ENCODE peak calls at places on chromosome 5, in four cellular contexts. One of them, this sample, is unnamed. For H3K36me3, the result is how much of the 10 kb centered on the place peaks cover.

GRCh38 chr5:138841531-138841930 is 33.6 kb downstream of the LRRTM2 start:
- DNase-seq in endothelial cell of umbilical vein: no peak
- DNase-seq in IMR-90: no peak
- DNase-seq in trophoblast cell: no peak
- DNase-seq in this sample: no peak

GRCh38 chr5:6448622-6449464 is at the start of gene UBE2QL1:
- DNase-seq in endothelial cell of umbilical vein: peak
- DNase-seq in IMR-90: no peak
- DNase-seq in trophoblast cell: peak
- DNase-seq in this sample: no peak

GRCh38 chr5:92559331-92559730 is 1021.7 kb downstream of the NR2F1-AS1 start:
- DNase-seq in endothelial cell of umbilical vein: no peak
- DNase-seq in IMR-90: no peak
- DNase-seq in trophoblast cell: no peak
- DNase-seq in this sample: no peak

GRCh38 chr5:172283020-172283861 is at the start of gene UBTD2:
- DNase-seq in endothelial cell of umbilical vein: peak
- DNase-seq in IMR-90: peak
- DNase-seq in trophoblast cell: peak
- DNase-seq in this sample: no peak

GRCh38 chr5:97778451-97778850 is 595.4 kb upstream of the RIOK2 start:
- DNase-seq in endothelial cell of umbilical vein: no peak
- DNase-seq in IMR-90: peak
- DNase-seq in trophoblast cell: no peak
- DNase-seq in this sample: no peak

GRCh38 chr5:77869115-77869798 is 93.1 kb upstream of the TBCA start:
- DNase-seq in endothelial cell of umbilical vein: no peak
- DNase-seq in IMR-90: no peak
- DNase-seq in trophoblast cell: no peak
- DNase-seq in this sample: no peak

GRCh38 chr5:116038817-116039216 is 6.5 kb downstream of the ARL14EPL start:
- DNase-seq in endothelial cell of umbilical vein: no peak
- DNase-seq in IMR-90: no peak
- DNase-seq in trophoblast cell: no peak
- DNase-seq in this sample: no peak

GRCh38 chr5:149452665-149453617 is 73.8 kb upstream of the IL17B start:
- DNase-seq in endothelial cell of umbilical vein: peak
- DNase-seq in IMR-90: peak
- DNase-seq in trophoblast cell: peak
- DNase-seq in this sample: no peak

GRCh38 chr5:172454355-172455086 is at the start of gene SH3PXD2B:
- DNase-seq in endothelial cell of umbilical vein: peak
- DNase-seq in IMR-90: no peak
- DNase-seq in trophoblast cell: peak
- DNase-seq in this sample: no peak

GRCh38 chr5:149456597-149457392 is 77.7 kb upstream of the IL17B start:
- DNase-seq in endothelial cell of umbilical vein: no peak
- DNase-seq in IMR-90: no peak
- DNase-seq in trophoblast cell: peak
- DNase-seq in this sample: no peak

GRCh38 chr5:63401434-63402046 is 560.7 kb downstream of the HTR1A start:
- DNase-seq in endothelial cell of umbilical vein: peak
- DNase-seq in IMR-90: peak
- DNase-seq in trophoblast cell: peak
- DNase-seq in this sample: no peak

GRCh38 chr5:135141303-135142268 is 107.6 kb upstream of the PITX1 start:
- DNase-seq in endothelial cell of umbilical vein: no peak
- DNase-seq in IMR-90: peak
- DNase-seq in trophoblast cell: no peak
- DNase-seq in this sample: no peak

GRCh38 chr5:125209650-125210049 is 463.2 kb upstream of the ZNF608 start:
- DNase-seq in endothelial cell of umbilical vein: no peak
- DNase-seq in IMR-90: no peak
- DNase-seq in trophoblast cell: no peak
- DNase-seq in this sample: no peak

GRCh38 chr5:144538845-144539244 is 368.2 kb downstream of the KCTD16 start:
- DNase-seq in endothelial cell of umbilical vein: no peak
- DNase-seq in IMR-90: no peak
- DNase-seq in trophoblast cell: no peak
- DNase-seq in this sample: no peak

GRCh38 chr5:133387621-133388020 is 224.7 kb downstream of the FSTL4 start:
- DNase-seq in endothelial cell of umbilical vein: no peak
- DNase-seq in IMR-90: no peak
- DNase-seq in trophoblast cell: no peak
- DNase-seq in this sample: no peak

GRCh38 chr5:140840978-140841962 is at the start of gene PCDHA8:
- DNase-seq in endothelial cell of umbilical vein: no peak
- DNase-seq in IMR-90: no peak
- DNase-seq in trophoblast cell: no peak
- DNase-seq in this sample: no peak

GRCh38 chr5:174542466-174542865 is 181.9 kb upstream of the MSX2 start:
- DNase-seq in endothelial cell of umbilical vein: no peak
- DNase-seq in IMR-90: no peak
- DNase-seq in trophoblast cell: no peak
- DNase-seq in this sample: no peak

GRCh38 chr5:134874831-134875655 is 872 bp downstream of the TXNDC15 start:
- DNase-seq in endothelial cell of umbilical vein: peak
- DNase-seq in IMR-90: peak
- DNase-seq in trophoblast cell: peak
- DNase-seq in this sample: peak

GRCh38 chr5:55800924-55801323 is 50.2 kb upstream of the IL31RA start:
- DNase-seq in endothelial cell of umbilical vein: no peak
- DNase-seq in IMR-90: no peak
- DNase-seq in trophoblast cell: no peak
- DNase-seq in this sample: no peak

GRCh38 chr5:1330847-1331831 is 13.8 kb downstream of the CLPTM1L start:
- DNase-seq in endothelial cell of umbilical vein: no peak
- DNase-seq in IMR-90: no peak
- DNase-seq in trophoblast cell: no peak
- DNase-seq in this sample: no peak

GRCh38 chr5:1333986-1334385 is 10.9 kb downstream of the CLPTM1L start:
- DNase-seq in endothelial cell of umbilical vein: no peak
- DNase-seq in IMR-90: no peak
- DNase-seq in trophoblast cell: no peak
- DNase-seq in this sample: no peak

GRCh38 chr5:1330146-1330846 is 14.6 kb downstream of the CLPTM1L start:
- DNase-seq in endothelial cell of umbilical vein: no peak
- DNase-seq in IMR-90: no peak
- DNase-seq in trophoblast cell: no peak
- DNase-seq in this sample: peak

GRCh38 chr5:1332461-1333001 is 12.4 kb downstream of the CLPTM1L start:
- DNase-seq in endothelial cell of umbilical vein: no peak
- DNase-seq in IMR-90: no peak
- DNase-seq in trophoblast cell: peak
- DNase-seq in this sample: no peak

DNA sequence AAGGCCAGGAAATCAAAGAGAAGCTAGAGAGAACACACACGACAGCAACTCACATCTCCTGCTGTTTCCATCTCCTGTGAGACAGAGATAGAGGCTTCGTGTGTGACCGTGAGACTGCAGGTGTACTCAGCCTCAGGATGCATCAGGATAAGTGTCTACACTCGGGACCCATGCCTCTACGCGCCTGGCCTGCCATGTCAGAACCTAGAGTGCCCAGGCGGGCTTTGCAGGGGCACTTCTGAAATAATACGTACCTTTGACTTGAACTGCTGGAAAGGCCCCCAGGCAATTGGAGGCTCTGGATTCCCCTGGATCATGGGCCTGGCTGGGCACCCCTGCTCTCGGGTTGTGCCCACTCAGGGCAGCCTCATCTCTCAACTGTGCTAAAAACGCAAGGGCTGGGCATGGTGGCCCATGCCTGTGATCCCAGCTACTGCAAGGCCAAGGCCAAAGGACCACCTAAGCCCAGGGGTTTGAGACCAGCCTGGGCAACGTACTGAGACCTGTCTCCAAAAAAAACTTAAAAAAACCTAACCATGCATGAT is 13.0 kb downstream of the CLPTM1L start:
- DNase-seq in endothelial cell of umbilical vein: no peak
- DNase-seq in IMR-90: no peak
- DNase-seq in trophoblast cell: no peak
- DNase-seq in this sample: no peak
- H3K36me3 ChIP-seq in endothelial cell of umbilical vein: under half
- H3K36me3 ChIP-seq in IMR-90: half or more
- H3K36me3 ChIP-seq in trophoblast cell: half or more
- H3K36me3 ChIP-seq in this sample: under half

DNA sequence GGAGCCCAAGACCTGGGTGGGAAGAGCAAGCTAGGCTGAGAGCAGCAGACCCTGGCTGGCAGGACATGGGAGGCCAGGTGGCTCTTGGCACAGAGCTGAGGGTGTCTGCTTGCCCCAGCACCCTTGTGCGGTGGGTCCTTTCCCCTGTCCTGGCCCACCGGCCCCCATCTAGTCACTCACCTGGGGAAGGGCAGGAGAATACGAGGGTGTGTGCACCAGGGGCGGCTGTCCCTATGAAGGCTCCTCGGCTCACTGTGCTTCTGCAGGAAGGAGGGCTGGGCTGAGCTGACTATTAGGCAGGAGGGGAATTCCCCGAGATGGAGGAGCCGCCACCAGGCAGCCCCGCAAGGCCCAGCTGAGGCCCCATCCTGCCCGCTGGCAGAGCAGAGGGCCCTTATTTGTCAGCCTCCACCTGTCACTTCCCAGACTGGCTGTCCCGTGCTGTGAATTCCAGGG is 6.1 kb upstream of the TNIP1 start:
- DNase-seq in endothelial cell of umbilical vein: no peak
- DNase-seq in IMR-90: peak
- DNase-seq in trophoblast cell: no peak
- DNase-seq in this sample: no peak
- H3K4me2 ChIP-seq in endothelial cell of umbilical vein: no peak
- H3K4me2 ChIP-seq in IMR-90: no peak
- H3K4me2 ChIP-seq in trophoblast cell: no peak
- H3K4me2 ChIP-seq in this sample: peak

GRCh38 chr5:452856-453710 is 10.1 kb downstream of the EXOC3 start:
- DNase-seq in endothelial cell of umbilical vein: no peak
- DNase-seq in IMR-90: no peak
- DNase-seq in trophoblast cell: no peak
- DNase-seq in this sample: no peak

GRCh38 chr5:448766-449090 is 5.8 kb downstream of the EXOC3 start:
- DNase-seq in endothelial cell of umbilical vein: no peak
- DNase-seq in IMR-90: no peak
- DNase-seq in trophoblast cell: no peak
- DNase-seq in this sample: no peak

GRCh38 chr5:449151-449550 is 6.2 kb downstream of the EXOC3 start:
- DNase-seq in endothelial cell of umbilical vein: no peak
- DNase-seq in IMR-90: no peak
- DNase-seq in trophoblast cell: no peak
- DNase-seq in this sample: no peak

GRCh38 chr5:453725-454481 is 10.9 kb downstream of the EXOC3 start:
- DNase-seq in endothelial cell of umbilical vein: no peak
- DNase-seq in IMR-90: no peak
- DNase-seq in trophoblast cell: no peak
- DNase-seq in this sample: no peak

GRCh38 chr5:451587-452458 is 8.8 kb downstream of the EXOC3 start:
- DNase-seq in endothelial cell of umbilical vein: no peak
- DNase-seq in IMR-90: no peak
- DNase-seq in trophoblast cell: no peak
- DNase-seq in this sample: no peak
- H3K36me3 ChIP-seq in endothelial cell of umbilical vein: under half
- H3K36me3 ChIP-seq in IMR-90: half or more
- H3K36me3 ChIP-seq in trophoblast cell: half or more
- H3K36me3 ChIP-seq in this sample: under half

DNA sequence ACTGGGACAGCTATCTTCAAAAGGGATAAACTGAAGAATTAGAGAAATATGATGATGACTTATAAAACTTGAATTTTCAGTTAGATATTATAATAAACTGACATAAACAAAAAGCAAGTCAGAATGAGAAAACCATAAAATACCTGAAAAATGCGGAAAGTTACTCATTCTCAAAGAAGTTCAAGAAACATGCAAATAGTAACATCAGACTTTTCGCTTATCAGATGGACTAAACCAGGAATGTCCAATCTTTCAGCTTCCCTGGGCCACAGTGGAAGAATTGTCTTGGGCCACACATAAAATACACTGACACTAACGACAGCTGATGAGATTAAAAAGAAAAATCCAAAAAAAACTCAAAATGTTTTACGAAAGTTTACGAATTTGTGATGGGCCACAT is 53.9 kb downstream of the DROSHA start:
- DNase-seq in endothelial cell of umbilical vein: no peak
- DNase-seq in IMR-90: peak
- DNase-seq in trophoblast cell: peak
- DNase-seq in this sample: no peak
- H3K4me2 ChIP-seq in endothelial cell of umbilical vein: no peak
- H3K4me2 ChIP-seq in IMR-90: no peak
- H3K4me2 ChIP-seq in trophoblast cell: no peak
- H3K4me2 ChIP-seq in this sample: no peak

GRCh38 chr5:111115229-111115628 is 23.1 kb downstream of the WDR36 start:
- DNase-seq in endothelial cell of umbilical vein: no peak
- DNase-seq in IMR-90: no peak
- DNase-seq in trophoblast cell: no peak
- DNase-seq in this sample: no peak

GRCh38 chr5:111111956-111112355 is 19.8 kb downstream of the WDR36 start:
- DNase-seq in endothelial cell of umbilical vein: no peak
- DNase-seq in IMR-90: no peak
- DNase-seq in trophoblast cell: no peak
- DNase-seq in this sample: no peak

GRCh38 chr5:111116550-111116949 is 24.4 kb downstream of the WDR36 start:
- DNase-seq in endothelial cell of umbilical vein: no peak
- DNase-seq in IMR-90: peak
- DNase-seq in trophoblast cell: no peak
- DNase-seq in this sample: no peak

GRCh38 chr5:111117149-111117548 is 25.0 kb downstream of the WDR36 start:
- DNase-seq in endothelial cell of umbilical vein: no peak
- DNase-seq in IMR-90: no peak
- DNase-seq in trophoblast cell: no peak
- DNase-seq in this sample: no peak

GRCh38 chr5:111113678-111114077 is 21.5 kb downstream of the WDR36 start:
- DNase-seq in endothelial cell of umbilical vein: no peak
- DNase-seq in IMR-90: no peak
- DNase-seq in trophoblast cell: no peak
- DNase-seq in this sample: no peak
- H3K36me3 ChIP-seq in endothelial cell of umbilical vein: under half
- H3K36me3 ChIP-seq in IMR-90: under half
- H3K36me3 ChIP-seq in trophoblast cell: under half
- H3K36me3 ChIP-seq in this sample: under half

DNA sequence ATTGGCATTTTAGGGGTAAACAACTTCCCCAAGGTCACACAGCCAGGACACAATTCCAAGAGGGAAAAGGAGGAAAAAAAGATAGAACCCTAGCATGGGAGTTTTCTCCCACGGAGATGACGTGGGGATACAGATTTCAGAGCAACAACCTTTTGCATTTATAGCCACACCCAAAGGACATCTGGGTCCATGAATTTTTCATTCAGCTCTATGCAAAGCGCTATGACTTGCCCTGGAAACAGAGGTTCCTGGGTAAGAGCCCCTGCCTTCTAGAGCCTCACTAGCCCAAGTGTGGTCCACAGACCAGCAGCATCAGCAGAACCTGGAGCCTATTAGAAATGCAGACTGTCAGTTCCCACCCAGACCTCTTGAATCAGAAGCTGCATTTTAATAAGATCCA is 17.5 kb upstream of the ADAM19 start:
- DNase-seq in endothelial cell of umbilical vein: no peak
- DNase-seq in IMR-90: no peak
- DNase-seq in trophoblast cell: no peak
- DNase-seq in this sample: no peak
- H3K4me2 ChIP-seq in endothelial cell of umbilical vein: peak
- H3K4me2 ChIP-seq in IMR-90: no peak
- H3K4me2 ChIP-seq in trophoblast cell: no peak
- H3K4me2 ChIP-seq in this sample: no peak

This sample was measured in keratinocyte.